ENCODE peak calls at places on chromosomes 6 and 20, in ten cellular contexts. L is stimulated activated CD4-positive, alpha-beta T cell treated with anti-CD3 and anti-CD28 coated beads, TNF-alpha, amount 100 ng/mL, for 1 hour; E is NCI-H460; G is D341Med; M is ACHN; K is activated T-cell treated with anti-CD3 and anti-CD28 coated beads for 1 hour; N is ovary; I is activated T-helper 1 cell treated with anti-CD3 and anti-CD28 coated beads, Interleukin-12 subunit alpha, Interleukin-12 subunit beta, Interleukin-2, Interleukin-4 antibody, amounts not matched to agents 30 ng/mL and 10 ng/mL and 1 ng/mL, durations not matched to agents 14 hours and 24 hours and 36 hours; U is fibroblast of pulmonary artery; O is left ventricle myocardium inferior. R is an unnamed sample.

GRCh38 chr20:43187476-43188233 is 2.1 kb downstream of the PTPRT start:
- DNase-seq in K (peak), L (peak), M (peak), N (peak), I (peak), G (peak), U (peak), O (peak), E (peak), R (peak)

GRCh38 chr6:74551896-74552295 is 654.0 kb downstream of the COL12A1 start:
- DNase-seq in G (no peak), U (peak), L (no peak), O (no peak), K (no peak), M (no peak), N (no peak), E (no peak), I (no peak), R (no peak)

GRCh38 chr20:407953-408842 is at the start of gene RBCK1:
- DNase-seq in M (peak), K (peak), E (peak), L (peak), N (peak), O (peak), G (peak), I (peak), U (peak), R (peak)

GRCh38 chr6:129115491-129115890 is 232.6 kb downstream of the LAMA2 start:
- DNase-seq in L (no peak), M (no peak), U (no peak), G (no peak), K (no peak), E (no peak), N (no peak), I (no peak), O (no peak), R (no peak)

GRCh38 chr6:136466789-136467585 is 83.2 kb downstream of the MAP7 start:
- DNase-seq in I (no peak), G (no peak), O (no peak), K (no peak), N (no peak), E (no peak), M (peak), U (no peak), L (no peak), R (no peak)

GRCh38 chr6:10800810-10801209 is 37.5 kb downstream of the MAK start:
- DNase-seq in O (no peak), L (no peak), N (no peak), G (no peak), I (no peak), M (no peak), E (peak), U (peak), K (no peak), R (no peak)

GRCh38 chr20:19024296-19025035 is 188.0 kb upstream of the SLC24A3 start:
- DNase-seq in M (no peak), I (no peak), N (no peak), K (no peak), U (no peak), E (no peak), G (no peak), L (no peak), O (no peak), R (no peak)

GRCh38 chr20:17431621-17432364 is 99.4 kb downstream of the BFSP1 start:
- DNase-seq in G (peak), M (peak), U (peak), L (peak), O (peak), N (peak), E (peak), K (peak), I (peak), R (peak)

GRCh38 chr20:37534401-37535157 is 6.9 kb upstream of the BLCAP start:
- DNase-seq in G (peak), O (no peak), U (peak), I (peak), E (peak), L (no peak), M (peak), K (no peak), N (peak), R (peak)

GRCh38 chr6:111658445-111659154 is 52.9 kb upstream of the TRAF3IP2 start:
- DNase-seq in N (no peak), L (no peak), I (no peak), E (no peak), K (no peak), O (no peak), G (no peak), M (no peak), U (peak), R (no peak)

GRCh38 chr6:168201383-168201782 is 118.2 kb downstream of the DACT2 start:
- DNase-seq in E (no peak), L (no peak), N (no peak), O (no peak), U (no peak), M (no peak), G (no peak), K (no peak), I (no peak), R (no peak)

GRCh38 chr20:21520702-21521595 is 7.1 kb upstream of the NKX2-2 start:
- DNase-seq in O (no peak), M (no peak), K (no peak), I (no peak), G (peak), N (no peak), U (no peak), E (no peak), L (no peak), R (peak)

R was measured in NCI-H82.